ENCODE peak calls at places on chromosomes 12 and 14, in five cellular contexts. G is naive thymus-derived CD8-positive, alpha-beta T cell; V is NCI-H2081; D is tibial artery; M is DMS53. O is an unnamed sample.
A peak's percentile ranks its signal among the peaks of the same experiment; 100 is the strongest.

GRCh38 chr14:90604356-90604755 is 207.5 kb downstream of the CALM1 start:
- DNase-seq in D (no peak), G (no peak), V (no peak), M (no peak), O (no peak)

GRCh38 chr14:35533357-35534129 is 421 bp upstream of the INSM2 start:
- DNase-seq in G (peak; percentile 26), M (peak; percentile 92), V (peak; percentile 67), D (no peak), O (peak; percentile 79)

GRCh38 chr14:22822619-22823551 is 6.8 kb upstream of the MRPL52 start:
- DNase-seq in D (peak; percentile 76), M (peak; percentile 76), G (peak; percentile 62), V (no peak), O (peak; percentile 22)

GRCh38 chr12:19382111-19382526 is 57.2 kb upstream of the AEBP2 start:
- DNase-seq in G (no peak), M (peak; percentile 91), V (no peak), D (no peak), O (no peak)

GRCh38 chr12:61188801-61189595 is 1071.2 kb upstream of the USP15 start:
- DNase-seq in D (no peak), M (no peak), G (no peak), V (no peak), O (no peak)

GRCh38 chr14:34733245-34733644 is 18.9 kb upstream of the CFL2 start:
- DNase-seq in M (no peak), D (no peak), G (no peak), V (no peak), O (no peak)

GRCh38 chr12:124385219-124385969 is 90.5 kb downstream of the RFLNA start:
- DNase-seq in D (no peak), V (no peak), G (no peak), M (no peak), O (no peak)

GRCh38 chr12:101698782-101699347 is 1.4 kb downstream of the CHPT1 start:
- DNase-seq in M (no peak), V (no peak), G (no peak), D (no peak), O (no peak)

GRCh38 chr14:65263161-65263788 is 149.3 kb upstream of the FUT8 start:
- DNase-seq in D (no peak), V (no peak), G (no peak), M (no peak), O (no peak)

GRCh38 chr12:43578782-43579181 is 26.8 kb upstream of the ADAMTS20 start:
- DNase-seq in V (no peak), D (no peak), G (no peak), M (no peak), O (no peak)

GRCh38 chr12:57464569-57464968 is 5.0 kb downstream of the GLI1 start:
- DNase-seq in M (no peak), D (no peak), G (no peak), V (no peak), O (no peak)

GRCh38 chr14:63266106-63266505 is 52.6 kb downstream of the GPHB5 start:
- DNase-seq in M (no peak), G (no peak), D (no peak), V (no peak), O (no peak)